ENCODE peak calls at places on chromosomes 5 and 9, in eight cellular contexts. N, D, Q, J, X, S, O and Y are unnamed samples.

GRCh38 chr5:71751422-71751821 is 32.3 kb downstream of the CARTPT start:
- DNase-seq in N (no peak), D (no peak), Q (no peak), J (peak), X (no peak), S (no peak), O (no peak), Y (no peak)

GRCh38 chr5:169100735-169101075 is 200.2 kb downstream of the SLIT3 start:
- DNase-seq in N (no peak), D (no peak), Q (no peak), J (peak), X (peak), S (no peak), O (peak), Y (no peak)

GRCh38 chr9:16052146-16052545 is 499.3 kb downstream of the CCDC171 start:
- DNase-seq in N (no peak), D (no peak), Q (no peak), J (no peak), X (no peak), S (no peak), O (no peak), Y (no peak)

GRCh38 chr5:62348723-62349481 is 42.9 kb downstream of the KIF2A start:
- DNase-seq in N (no peak), D (no peak), Q (no peak), J (no peak), X (no peak), S (no peak), O (no peak), Y (no peak)

GRCh38 chr5:15499528-15500325 is at the start of gene FBXL7:
- DNase-seq in N (peak), D (peak), Q (peak), J (peak), X (peak), S (peak), O (peak), Y (no peak)

GRCh38 chr5:1004598-1005361 is 3.8 kb upstream of the NKD2 start:
- DNase-seq in N (peak), D (peak), Q (no peak), J (peak), X (peak), S (peak), O (no peak), Y (no peak)

GRCh38 chr5:144195443-144195842 is 24.8 kb downstream of the KCTD16 start:
- DNase-seq in N (no peak), D (no peak), Q (no peak), J (no peak), X (no peak), S (no peak), O (no peak), Y (no peak)

GRCh38 chr5:45376463-45376862 is 319.7 kb downstream of the HCN1 start:
- DNase-seq in N (no peak), D (no peak), Q (no peak), J (peak), X (peak), S (no peak), O (no peak), Y (no peak)

GRCh38 chr9:113368348-113368747 is 8.4 kb downstream of the HDHD3 start:
- DNase-seq in N (no peak), D (no peak), Q (no peak), J (no peak), X (no peak), S (no peak), O (no peak), Y (no peak)

GRCh38 chr5:174425271-174425963 is 299.0 kb upstream of the MSX2 start:
- DNase-seq in N (no peak), D (no peak), Q (no peak), J (no peak), X (no peak), S (no peak), O (peak), Y (no peak)

GRCh38 chr9:28014212-28014611 is 440.9 kb upstream of the C9orf72 start:
- DNase-seq in N (no peak), D (no peak), Q (no peak), J (no peak), X (no peak), S (no peak), O (no peak), Y (no peak)

GRCh38 chr5:28403846-28404245 is 1365.5 kb upstream of the CDH9 start:
- DNase-seq in N (no peak), D (no peak), Q (no peak), J (peak), X (no peak), S (no peak), O (no peak), Y (no peak)

GRCh38 chr5:83227611-83228010 is 150.3 kb downstream of the XRCC4 start:
- DNase-seq in N (no peak), D (no peak), Q (no peak), J (no peak), X (no peak), S (no peak), O (no peak), Y (no peak)

GRCh38 chr9:133334161-133334560 is 1.8 kb downstream of the SURF6 start:
- DNase-seq in N (no peak), D (no peak), Q (no peak), J (peak), X (no peak), S (no peak), O (no peak), Y (no peak)

GRCh38 chr5:38249812-38250211 is 8.5 kb upstream of the EGFLAM start:
- DNase-seq in N (no peak), D (no peak), Q (no peak), J (no peak), X (no peak), S (no peak), O (no peak), Y (no peak)

GRCh38 chr5:171418316-171418981 is 998 bp upstream of the FGF18 start:
- DNase-seq in N (peak), D (peak), Q (peak), J (peak), X (peak), S (peak), O (peak), Y (peak)

GRCh38 chr5:80083115-80083890 is 48.2 kb downstream of the THBS4 start:
- DNase-seq in N (no peak), D (peak), Q (peak), J (peak), X (peak), S (peak), O (peak), Y (peak)

GRCh38 chr5:26691486-26691885 is 346.9 kb downstream of the CDH9 start:
- DNase-seq in N (no peak), D (no peak), Q (no peak), J (no peak), X (no peak), S (no peak), O (no peak), Y (no peak)

GRCh38 chr5:157130933-157131332 is 11.7 kb downstream of the MED7 start:
- DNase-seq in N (no peak), D (no peak), Q (no peak), J (no peak), X (peak), S (no peak), O (no peak), Y (no peak)

GRCh38 chr5:24633705-24634325 is 11.0 kb downstream of the CDH10 start:
- DNase-seq in N (peak), D (peak), Q (no peak), J (peak), X (peak), S (no peak), O (peak), Y (no peak)

GRCh38 chr9:108588246-108588645 is 267.5 kb downstream of the ACTL7B start:
- DNase-seq in N (no peak), D (no peak), Q (no peak), J (no peak), X (no peak), S (no peak), O (no peak), Y (no peak)
- TF ChIP-seq CTCF in N (no peak), D (no peak), Q (no peak), J (no peak), X (no peak), S (no peak), O (no peak), Y (no peak)

GRCh38 chr9:82406714-82407113 is 418.1 kb downstream of the SPATA31D1 start:
- DNase-seq in N (no peak), D (no peak), Q (no peak), J (no peak), X (no peak), S (no peak), O (no peak), Y (no peak)
- TF ChIP-seq CTCF in N (no peak), D (no peak), Q (no peak), J (no peak), X (no peak), S (no peak), O (no peak), Y (no peak)

DNA sequence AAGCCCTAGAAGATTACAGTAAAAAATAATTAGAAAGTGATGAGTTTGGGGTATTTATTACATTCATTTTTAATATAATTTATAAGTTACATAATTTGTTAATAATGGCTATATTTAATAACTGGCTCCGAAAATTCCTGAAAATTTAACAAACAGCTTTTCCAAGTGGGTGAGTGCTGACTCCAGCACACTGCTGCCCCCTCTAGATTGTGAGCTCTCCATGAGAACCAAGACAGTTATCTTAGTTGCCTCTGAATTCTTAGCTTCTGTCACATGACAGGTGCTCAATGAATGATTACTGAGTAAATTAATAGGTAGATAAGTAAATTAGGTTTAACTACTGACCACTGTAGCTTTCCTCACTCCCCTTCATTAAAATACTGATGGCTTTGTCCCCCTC is 7.8 kb downstream of the KLHL3 start:
- DNase-seq in N (no peak), D (no peak), Q (no peak), J (no peak), X (no peak), S (no peak), O (no peak), Y (no peak)
- TF ChIP-seq CTCF in N (no peak), D (no peak), Q (no peak), J (no peak), X (no peak), S (no peak), O (no peak), Y (no peak)

DNA sequence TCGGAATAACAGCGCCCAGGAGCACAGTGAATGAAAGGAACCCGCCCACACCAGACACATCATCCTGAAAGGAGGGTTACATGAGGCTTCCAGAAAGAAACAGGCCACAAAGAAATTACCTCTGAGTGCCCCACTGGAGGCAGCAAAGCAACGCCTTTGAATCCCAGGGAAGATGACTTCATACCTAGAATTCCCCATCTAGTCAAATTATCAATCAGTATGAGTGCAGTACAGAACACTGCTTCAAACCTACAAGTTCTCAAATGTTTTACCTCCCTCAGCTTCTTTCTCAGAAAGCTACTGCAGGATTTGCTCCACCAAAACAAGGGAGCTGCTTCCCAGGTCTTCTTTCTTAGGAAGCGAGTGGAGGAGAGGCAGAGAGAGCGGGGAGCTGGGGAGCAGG is 87.2 kb downstream of the SEMA4D start:
- DNase-seq in N (no peak), D (no peak), Q (no peak), J (peak), X (no peak), S (no peak), O (peak), Y (no peak)
- TF ChIP-seq CTCF in N (no peak), D (no peak), Q (no peak), J (peak), X (no peak), S (no peak), O (no peak), Y (no peak)

DNA sequence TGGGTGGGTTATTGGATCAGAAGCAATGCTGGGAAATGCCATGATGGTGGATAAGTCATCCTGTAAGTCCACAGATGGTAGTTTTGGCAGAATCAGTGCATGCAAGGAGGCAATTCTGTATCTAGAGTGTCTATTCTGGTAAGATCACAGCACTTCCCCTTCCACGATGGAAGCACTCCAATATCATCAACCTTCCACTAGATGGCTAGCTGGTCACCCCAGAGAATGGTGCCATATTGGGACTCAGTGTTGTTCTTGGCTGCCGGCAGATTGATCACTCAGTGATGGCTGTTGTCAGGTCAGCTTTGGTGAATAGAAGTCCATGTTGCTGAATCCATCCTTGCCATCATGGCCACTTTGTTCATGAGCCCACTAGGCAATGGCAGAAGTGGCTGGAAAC is 553.5 kb downstream of the CSNK1G3 start:
- DNase-seq in N (no peak), D (no peak), Q (no peak), J (no peak), X (peak), S (no peak), O (no peak), Y (no peak)
- TF ChIP-seq CTCF in N (no peak), D (no peak), Q (no peak), J (no peak), X (no peak), S (no peak), O (no peak), Y (no peak)

GRCh38 chr9:93097496-93098205 is 1.6 kb downstream of the CARD19 start:
- DNase-seq in N (no peak), D (no peak), Q (peak), J (peak), X (no peak), S (no peak), O (no peak), Y (peak)
- TF ChIP-seq CTCF in N (no peak), D (no peak), Q (no peak), J (no peak), X (no peak), S (no peak), O (no peak), Y (no peak)